ENCODE peak calls at places on chromosomes 7 and 10, in five cellular contexts. A is sigmoid colon, S is tibial nerve, T is A549, X is transverse colon. M is an unnamed sample.

GRCh38 chr7:16137944-16138343 is 283.4 kb downstream of the CRPPA start:
- DNase-seq in A (no peak), S (no peak), T (no peak), X (no peak), M (no peak)

GRCh38 chr10:51023611-51024010 is 50.7 kb upstream of the PRKG1 start:
- DNase-seq in A (no peak), S (no peak), T (no peak), X (no peak), M (no peak)

GRCh38 chr10:77163670-77164348 is 473.8 kb downstream of the KCNMA1 start:
- DNase-seq in A (peak; percentile 87), S (peak; percentile 36), T (peak; percentile 67), X (peak; percentile 60), M (no peak)

GRCh38 chr7:118057404-118057803 is 126.6 kb upstream of the LSM8 start:
- DNase-seq in A (no peak), S (no peak), T (no peak), X (no peak), M (no peak)

GRCh38 chr7:7861211-7861633 is 107.4 kb upstream of the GLCCI1 start:
- DNase-seq in A (no peak), S (peak; percentile 8), T (peak; percentile 2), X (no peak), M (no peak)

GRCh38 chr7:5681423-5681822 is 100.0 kb downstream of the RNF216 start:
- DNase-seq in A (no peak), S (no peak), T (no peak), X (no peak), M (no peak)

GRCh38 chr7:90594791-90595317 is 1.3 kb upstream of the CDK14 start:
- DNase-seq in A (peak; percentile 77), S (peak; percentile 52), T (no peak), X (no peak), M (peak; percentile 65)

GRCh38 chr7:20439786-20440185 is 109.1 kb downstream of the ITGB8 start:
- DNase-seq in A (no peak), S (no peak), T (no peak), X (no peak), M (no peak)

GRCh38 chr10:14200645-14201534 is 129.8 kb downstream of the FRMD4A start:
- DNase-seq in A (no peak), S (no peak), T (no peak), X (peak; percentile 8), M (no peak)

GRCh38 chr10:70430489-70431445 is 10.7 kb downstream of the NODAL start:
- DNase-seq in A (peak; percentile 92), S (peak; percentile 79), T (no peak), X (peak; percentile 55), M (peak; percentile 85)

GRCh38 chr10:131724891-131725735 is 175.7 kb upstream of the PPP2R2D start:
- DNase-seq in A (peak; percentile 28), S (no peak), T (no peak), X (no peak), M (peak; percentile 42)

GRCh38 chr10:80509403-80510161 is 28.1 kb upstream of the SH2D4B start:
- DNase-seq in A (peak; percentile 63), S (no peak), T (peak; percentile 77), X (no peak), M (peak; percentile 56)

GRCh38 chr10:80075781-80076180 is 2.7 kb upstream of the TMEM254 start:
- DNase-seq in A (no peak), S (no peak), T (no peak), X (no peak), M (no peak)

GRCh38 chr10:97849101-97849490 is 547 bp upstream of the GOLGA7B start:
- DNase-seq in A (no peak), S (no peak), T (no peak), X (peak; percentile 20), M (peak; percentile 51)

GRCh38 chr10:122233857-122234348 is 37.2 kb upstream of the BTBD16 start:
- DNase-seq in A (no peak), S (no peak), T (no peak), X (no peak), M (no peak)

GRCh38 chr7:87574630-87575029 is 26.1 kb downstream of the ABCB1 start:
- DNase-seq in A (no peak), S (no peak), T (no peak), X (no peak), M (no peak)

GRCh38 chr10:77564781-77565589 is 72.6 kb downstream of the KCNMA1 start:
- DNase-seq in A (no peak), S (no peak), T (peak; percentile 69), X (no peak), M (no peak)

GRCh38 chr10:48983648-48984359 is 44.2 kb upstream of the LRRC18 start:
- DNase-seq in A (no peak), S (no peak), T (no peak), X (no peak), M (no peak)

GRCh38 chr7:134804351-134804750 is 24.9 kb downstream of the CALD1 start:
- DNase-seq in A (no peak), S (no peak), T (no peak), X (no peak), M (no peak)

GRCh38 chr7:73901823-73902597 is 41.1 kb downstream of the TMEM270 start:
- DNase-seq in A (peak; percentile 69), S (no peak), T (no peak), X (no peak), M (no peak)

GRCh38 chr7:123410273-123410928 is 124.0 kb downstream of the IQUB start:
- DNase-seq in A (no peak), S (peak; percentile 27), T (no peak), X (no peak), M (no peak)

GRCh38 chr7:37915438-37915837 is 1.2 kb downstream of the SFRP4 start:
- DNase-seq in A (no peak), S (peak; percentile 72), T (no peak), X (peak; percentile 10), M (no peak)

GRCh38 chr7:151665363-151665762 is 145.7 kb upstream of the RHEB start:
- DNase-seq in A (peak; percentile 88), S (peak; percentile 43), T (no peak), X (peak; percentile 21), M (no peak)

GRCh38 chr7:38686888-38687287 is 55.7 kb upstream of the AMPH start:
- DNase-seq in A (no peak), S (no peak), T (no peak), X (no peak), M (no peak)

GRCh38 chr7:28920424-28920823 is 37.7 kb downstream of the TRIL start:
- DNase-seq in A (no peak), S (no peak), T (no peak), X (no peak), M (no peak)

GRCh38 chr7:113710310-113711106 is 208.3 kb downstream of the PPP1R3A start:
- DNase-seq in A (no peak), S (peak; percentile 55), T (peak; percentile 37), X (peak; percentile 20), M (peak; percentile 33)

GRCh38 chr7:68224041-68224534 is 1227.5 kb downstream of the TYW1 start:
- DNase-seq in A (no peak), S (peak; percentile 5), T (no peak), X (no peak), M (peak; percentile 7)

GRCh38 chr7:78218051-78218450 is 419.5 kb downstream of the PHTF2 start:
- DNase-seq in A (no peak), S (no peak), T (no peak), X (no peak), M (no peak)

GRCh38 chr10:76946268-76946667 is 691.3 kb downstream of the KCNMA1 start:
- DNase-seq in A (no peak), S (no peak), T (no peak), X (no peak), M (no peak)

GRCh38 chr7:142813262-142813661 is 41.6 kb upstream of the EPHB6 start:
- DNase-seq in A (no peak), S (no peak), T (no peak), X (no peak), M (no peak)

GRCh38 chr7:30247546-30248386 is 36.6 kb upstream of the ZNRF2 start:
- DNase-seq in A (no peak), S (no peak), T (no peak), X (no peak), M (no peak)
- TF ChIP-seq EP300 in A (no peak), S (no peak), T (no peak), X (no peak), M (no peak)

GRCh38 chr7:46512901-46513431 is 591.9 kb upstream of the IGFBP3 start:
- DNase-seq in A (no peak), S (no peak), T (peak; percentile 5), X (no peak), M (no peak)

GRCh38 chr7:46511442-46512215 is 590.6 kb upstream of the IGFBP3 start:
- DNase-seq in A (no peak), S (no peak), T (no peak), X (no peak), M (no peak)

GRCh38 chr7:46518713-46519112 is 597.6 kb upstream of the IGFBP3 start:
- DNase-seq in A (no peak), S (no peak), T (no peak), X (no peak), M (no peak)

DNA sequence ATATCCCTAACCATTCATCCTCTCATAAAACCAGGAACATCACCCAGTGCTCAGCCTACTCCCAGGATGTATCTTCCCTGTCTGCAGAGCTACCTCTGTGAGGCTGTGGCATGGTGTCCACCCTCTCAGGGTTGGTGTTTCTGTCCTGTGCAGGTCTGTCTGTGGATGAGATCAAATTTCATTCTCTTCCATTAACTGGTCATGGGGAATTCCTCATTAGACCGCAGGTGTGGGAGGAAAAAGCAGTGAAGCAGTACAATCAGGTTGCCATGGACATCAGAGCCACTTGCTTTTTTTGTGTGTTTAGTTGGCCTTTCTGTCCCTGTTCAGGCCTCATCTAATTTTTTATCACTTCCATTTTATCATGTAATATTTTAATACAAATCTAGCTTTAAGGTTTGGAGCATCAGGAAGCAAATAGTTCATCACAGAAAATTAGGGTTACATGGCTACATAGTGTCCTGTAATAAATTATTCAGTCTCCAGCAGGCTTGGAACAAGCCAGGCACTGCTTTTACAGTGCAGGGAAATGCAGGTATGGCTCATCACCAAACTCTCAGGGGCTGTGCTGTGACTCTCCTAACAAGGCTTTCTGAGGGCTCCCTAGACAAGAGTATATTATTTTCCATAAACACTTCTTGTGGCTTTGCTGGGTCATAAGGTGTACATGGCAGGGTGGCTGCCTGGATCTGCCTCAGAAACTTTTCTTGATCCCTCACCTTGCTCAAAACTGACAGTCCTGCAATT is 594.9 kb upstream of the IGFBP3 start:
- DNase-seq in A (no peak), S (no peak), T (no peak), X (no peak), M (no peak)
- TF ChIP-seq EP300 in A (no peak), S (no peak), T (no peak), X (no peak), M (no peak)

DNA sequence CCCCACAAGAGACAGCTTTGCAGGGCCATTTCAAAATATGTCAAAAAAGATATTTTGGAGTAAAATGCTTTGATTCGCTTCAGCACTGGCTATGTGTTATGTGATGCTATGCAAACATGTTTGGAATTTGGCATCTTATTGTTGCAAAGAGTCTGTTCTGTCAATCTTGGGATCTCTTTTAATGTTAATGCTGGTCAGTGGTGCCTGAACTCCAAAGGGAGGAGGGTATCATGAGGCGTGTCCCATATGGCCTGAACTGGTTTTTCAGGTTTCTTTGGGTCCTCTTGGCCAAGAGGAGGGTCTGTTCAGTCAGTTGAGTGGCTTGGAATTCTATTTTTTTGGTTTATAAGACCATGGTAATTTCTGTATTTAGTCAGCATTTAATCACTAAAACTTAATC is 81.5 kb downstream of the HECW1 start:
- DNase-seq in A (no peak), S (no peak), T (no peak), X (no peak), M (no peak)
- TF ChIP-seq EP300 in A (no peak), S (no peak), T (no peak), X (no peak), M (no peak)

GRCh38 chr10:25831138-25831537 is 102.9 kb upstream of the MYO3A start:
- DNase-seq in A (no peak), S (no peak), T (no peak), X (no peak), M (no peak)
- TF ChIP-seq EP300 in A (no peak), S (no peak), T (no peak), X (no peak), M (no peak)

M was measured in upper lobe of left lung.